ENCODE peak calls at places on chromosomes 4 and X, in six cellular contexts. One of them, this sample, is unnamed.

GRCh38 chrX:38050806-38051205 is 44.5 kb downstream of the SYTL5 start:
- DNase-seq in cerebellum: no peak
- DNase-seq in NCI-H1092: no peak
- DNase-seq in hypothalamus: no peak
- DNase-seq in activated CD8-positive, alpha-beta memory T cell treated with anti-CD3 and anti-CD28 coated beads for 1 hour: no peak
- DNase-seq in fibroblast of the conjunctiva: no peak
- DNase-seq in this sample: no peak

GRCh38 chr4:107930821-107931774 is at the start of gene CYP2U1:
- DNase-seq in cerebellum: peak; percentile 90
- DNase-seq in activated CD8-positive, alpha-beta memory T cell treated with anti-CD3 and anti-CD28 coated beads for 1 hour: peak; percentile 72
- DNase-seq in hypothalamus: peak; percentile 79
- DNase-seq in fibroblast of the conjunctiva: peak; percentile 44
- DNase-seq in NCI-H1092: peak; percentile 68
- DNase-seq in this sample: peak; percentile 92

GRCh38 chr4:81052119-81053068 is 21.9 kb downstream of the BMP3 start:
- DNase-seq in cerebellum: no peak
- DNase-seq in NCI-H1092: peak; percentile 38
- DNase-seq in fibroblast of the conjunctiva: peak; percentile 37
- DNase-seq in activated CD8-positive, alpha-beta memory T cell treated with anti-CD3 and anti-CD28 coated beads for 1 hour: peak; percentile 17
- DNase-seq in hypothalamus: no peak
- DNase-seq in this sample: peak; percentile 67

GRCh38 chr4:110793381-110793801 is 170.5 kb upstream of the PITX2 start:
- DNase-seq in hypothalamus: no peak
- DNase-seq in NCI-H1092: no peak
- DNase-seq in cerebellum: no peak
- DNase-seq in fibroblast of the conjunctiva: no peak
- DNase-seq in activated CD8-positive, alpha-beta memory T cell treated with anti-CD3 and anti-CD28 coated beads for 1 hour: no peak
- DNase-seq in this sample: no peak

GRCh38 chr4:36399762-36400353 is 118.4 kb downstream of the DTHD1 start:
- DNase-seq in hypothalamus: no peak
- DNase-seq in activated CD8-positive, alpha-beta memory T cell treated with anti-CD3 and anti-CD28 coated beads for 1 hour: peak; percentile 16
- DNase-seq in fibroblast of the conjunctiva: no peak
- DNase-seq in NCI-H1092: no peak
- DNase-seq in cerebellum: no peak
- DNase-seq in this sample: no peak

GRCh38 chrX:13101439-13102139 is 57.2 kb upstream of the FAM9C start:
- DNase-seq in cerebellum: no peak
- DNase-seq in NCI-H1092: no peak
- DNase-seq in fibroblast of the conjunctiva: peak; percentile 83
- DNase-seq in hypothalamus: no peak
- DNase-seq in activated CD8-positive, alpha-beta memory T cell treated with anti-CD3 and anti-CD28 coated beads for 1 hour: no peak
- DNase-seq in this sample: no peak

GRCh38 chrX:69543572-69543971 is 39.4 kb downstream of the NALF2 start:
- DNase-seq in fibroblast of the conjunctiva: no peak
- DNase-seq in NCI-H1092: no peak
- DNase-seq in hypothalamus: no peak
- DNase-seq in activated CD8-positive, alpha-beta memory T cell treated with anti-CD3 and anti-CD28 coated beads for 1 hour: no peak
- DNase-seq in cerebellum: no peak
- DNase-seq in this sample: no peak

GRCh38 chr4:137892134-137892533 is 350.0 kb downstream of the SLC7A11 start:
- DNase-seq in NCI-H1092: no peak
- DNase-seq in hypothalamus: no peak
- DNase-seq in cerebellum: no peak
- DNase-seq in fibroblast of the conjunctiva: peak; percentile 3
- DNase-seq in activated CD8-positive, alpha-beta memory T cell treated with anti-CD3 and anti-CD28 coated beads for 1 hour: no peak
- DNase-seq in this sample: no peak

GRCh38 chr4:86919824-86920223 is 15.0 kb upstream of the AFF1 start:
- DNase-seq in activated CD8-positive, alpha-beta memory T cell treated with anti-CD3 and anti-CD28 coated beads for 1 hour: no peak
- DNase-seq in hypothalamus: no peak
- DNase-seq in fibroblast of the conjunctiva: no peak
- DNase-seq in NCI-H1092: no peak
- DNase-seq in cerebellum: no peak
- DNase-seq in this sample: no peak

This sample was measured in H9.